ENCODE peak calls at places on chromosome 15, in seven cellular contexts. U is heart right ventricle, R is fibroblast of the aortic adventitia, A is left ventricle myocardium inferior, N is RWPE2, T is nephron progenitor cell, L is A549. S is an unnamed sample.

GRCh38 chr15:62241135-62241770 is 76.2 kb upstream of the C2CD4B start:
- DNase-seq in U (no peak), R (no peak), A (no peak), N (no peak), T (peak; percentile 49), L (peak; percentile 46), S (no peak)

GRCh38 chr15:49692514-49693090 is 71.8 kb downstream of the DTWD1 start:
- DNase-seq in U (no peak), R (no peak), A (no peak), N (no peak), T (no peak), L (no peak), S (no peak)

GRCh38 chr15:101723161-101723873 is 956 bp downstream of the TARS3 start:
- DNase-seq in U (no peak), R (peak; percentile 21), A (no peak), N (no peak), T (no peak), L (no peak), S (peak; percentile 48)

GRCh38 chr15:79957741-79958140 is 13.3 kb downstream of the BCL2A1 start:
- DNase-seq in U (no peak), R (no peak), A (no peak), N (no peak), T (no peak), L (no peak), S (no peak)

GRCh38 chr15:57919754-57920153 is 145.8 kb downstream of the ALDH1A2 start:
- DNase-seq in U (no peak), R (no peak), A (no peak), N (no peak), T (no peak), L (no peak), S (no peak)

GRCh38 chr15:45604321-45604720 is 17.1 kb downstream of the BLOC1S6 start:
- DNase-seq in U (no peak), R (no peak), A (no peak), N (no peak), T (no peak), L (no peak), S (no peak)

GRCh38 chr15:101127503-101128076 is 124.3 kb downstream of the CHSY1 start:
- DNase-seq in U (peak; percentile 86), R (peak; percentile 99), A (peak; percentile 75), N (peak; percentile 93), T (no peak), L (no peak), S (peak; percentile 61)

GRCh38 chr15:62228604-62229003 is 63.5 kb upstream of the C2CD4B start:
- DNase-seq in U (no peak), R (no peak), A (no peak), N (no peak), T (no peak), L (no peak), S (no peak)

GRCh38 chr15:31483053-31483923 is 156.7 kb downstream of the KLF13 start:
- DNase-seq in U (no peak), R (no peak), A (no peak), N (peak; percentile 54), T (peak; percentile 38), L (no peak), S (peak; percentile 76)

GRCh38 chr15:62453356-62453755 is 288.3 kb upstream of the C2CD4B start:
- DNase-seq in U (no peak), R (no peak), A (no peak), N (no peak), T (no peak), L (no peak), S (no peak)

GRCh38 chr15:97482521-97482920 is 478.0 kb upstream of the ARRDC4 start:
- DNase-seq in U (no peak), R (no peak), A (no peak), N (no peak), T (peak; percentile 31), L (no peak), S (no peak)
- TF ChIP-seq CTCF in U (no peak), R (no peak), A (peak; percentile 38), N (peak; percentile 35), T (peak; percentile 48), L (no peak), S (no peak)

GRCh38 chr15:89575146-89575655 is at the start of gene TICRR:
- DNase-seq in U (peak; percentile 98), R (peak; percentile 100), A (peak; percentile 96), N (peak; percentile 99), T (peak; percentile 94), L (peak; percentile 99), S (peak; percentile 95)
- TF ChIP-seq CTCF in U (no peak), R (no peak), A (no peak), N (no peak), T (no peak), L (no peak), S (no peak)

GRCh38 chr15:75698399-75698747 is 14.3 kb downstream of the CSPG4 start:
- DNase-seq in U (no peak), R (no peak), A (no peak), N (no peak), T (no peak), L (no peak), S (no peak)
- TF ChIP-seq CTCF in U (no peak), R (no peak), A (no peak), N (no peak), T (no peak), L (no peak), S (no peak)

DNA sequence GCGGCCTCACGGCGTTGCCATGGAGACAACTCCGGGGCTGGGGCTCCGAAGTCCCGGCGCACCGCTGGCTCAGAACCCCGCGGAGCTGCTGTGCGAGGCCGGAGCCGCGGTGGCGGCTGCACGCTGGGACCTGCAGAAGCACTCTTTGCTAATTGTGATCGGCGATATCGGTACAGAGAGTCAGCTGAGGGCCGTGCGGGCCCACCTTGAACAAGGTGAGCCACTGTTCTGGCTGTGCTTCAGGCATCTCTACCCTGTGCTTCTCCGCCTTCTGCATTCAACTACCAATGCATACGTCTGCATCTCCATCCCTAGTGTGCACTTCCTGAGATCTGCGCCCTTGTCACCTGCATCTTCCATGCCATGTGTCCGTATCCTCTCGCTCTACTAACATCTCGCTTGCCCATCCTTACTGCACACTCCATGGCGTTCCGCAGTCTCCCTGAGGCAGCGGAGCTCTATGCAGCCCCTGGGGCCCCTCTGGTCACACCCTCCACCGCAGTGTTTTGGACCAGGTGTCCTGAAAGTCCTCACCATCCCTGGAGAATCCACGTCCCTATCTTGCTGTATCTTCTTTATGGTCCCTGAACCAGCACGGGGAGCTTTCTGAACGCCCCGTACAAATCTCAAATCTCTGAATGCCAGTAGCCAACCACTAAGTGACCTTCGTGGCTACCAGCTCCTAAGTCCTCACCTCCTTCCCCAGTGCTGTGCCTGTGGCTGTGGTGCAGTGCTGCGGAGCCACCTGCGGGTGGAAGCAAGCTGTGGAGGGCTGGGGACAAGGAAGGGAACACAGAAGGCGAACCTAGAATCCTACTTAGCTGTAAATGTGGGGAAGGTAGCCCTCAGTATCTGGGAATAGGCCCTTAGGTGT is 6.2 kb upstream of the MAP1A start:
- DNase-seq in U (peak; percentile 26), R (peak; percentile 21), A (no peak), N (no peak), T (peak; percentile 25), L (peak; percentile 38), S (no peak)
- TF ChIP-seq CTCF in U (no peak), R (peak; percentile 44), A (peak; percentile 28), N (peak; percentile 47), T (no peak), L (peak; percentile 25), S (peak; percentile 22)

GRCh38 chr15:85003593-85004312 is 22.1 kb downstream of the PDE8A start:
- DNase-seq in U (no peak), R (no peak), A (no peak), N (no peak), T (no peak), L (no peak), S (no peak)

GRCh38 chr15:85002517-85002916 is 20.9 kb downstream of the PDE8A start:
- DNase-seq in U (no peak), R (no peak), A (no peak), N (no peak), T (no peak), L (no peak), S (no peak)

GRCh38 chr15:85000189-85000864 is 18.7 kb downstream of the PDE8A start:
- DNase-seq in U (no peak), R (peak; percentile 57), A (no peak), N (no peak), T (no peak), L (no peak), S (no peak)

GRCh38 chr15:85004551-85004950 is 22.9 kb downstream of the PDE8A start:
- DNase-seq in U (no peak), R (no peak), A (no peak), N (no peak), T (no peak), L (no peak), S (no peak)

DNA sequence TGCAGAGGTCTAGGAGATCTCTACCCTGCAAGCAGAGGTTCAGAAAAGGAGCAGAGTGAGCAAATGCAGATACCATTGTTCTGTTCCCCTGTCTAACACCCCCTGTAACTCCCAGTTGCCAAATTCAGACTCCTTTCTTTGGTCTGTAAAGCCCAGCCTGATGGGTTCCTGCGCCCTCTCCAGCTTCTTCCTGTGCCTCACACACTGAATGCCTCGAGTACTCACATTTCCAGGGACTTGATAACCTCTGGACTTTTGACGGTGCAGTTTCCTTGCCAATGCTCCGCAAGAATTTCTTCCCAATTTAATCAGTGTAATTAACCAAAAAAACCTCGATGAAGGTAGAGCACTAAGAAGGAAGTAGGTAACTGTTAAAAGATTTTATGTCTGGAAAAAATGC is 19.3 kb downstream of the PDE8A start:
- DNase-seq in U (no peak), R (no peak), A (no peak), N (no peak), T (no peak), L (no peak), S (no peak)
- TF ChIP-seq CTCF in U (no peak), R (no peak), A (no peak), N (no peak), T (no peak), L (no peak), S (no peak)

GRCh38 chr15:59282515-59283337 is 76.1 kb downstream of the LDHAL6B start:
- DNase-seq in U (no peak), R (no peak), A (no peak), N (no peak), T (no peak), L (no peak), S (no peak)

GRCh38 chr15:59281699-59282098 is 75.1 kb downstream of the LDHAL6B start:
- DNase-seq in U (no peak), R (no peak), A (no peak), N (no peak), T (no peak), L (no peak), S (no peak)

GRCh38 chr15:59280855-59281254 is 74.2 kb downstream of the LDHAL6B start:
- DNase-seq in U (no peak), R (no peak), A (no peak), N (no peak), T (no peak), L (no peak), S (no peak)

GRCh38 chr15:59284768-59285368 is 78.2 kb downstream of the LDHAL6B start:
- DNase-seq in U (no peak), R (no peak), A (no peak), N (no peak), T (no peak), L (no peak), S (no peak)

DNA sequence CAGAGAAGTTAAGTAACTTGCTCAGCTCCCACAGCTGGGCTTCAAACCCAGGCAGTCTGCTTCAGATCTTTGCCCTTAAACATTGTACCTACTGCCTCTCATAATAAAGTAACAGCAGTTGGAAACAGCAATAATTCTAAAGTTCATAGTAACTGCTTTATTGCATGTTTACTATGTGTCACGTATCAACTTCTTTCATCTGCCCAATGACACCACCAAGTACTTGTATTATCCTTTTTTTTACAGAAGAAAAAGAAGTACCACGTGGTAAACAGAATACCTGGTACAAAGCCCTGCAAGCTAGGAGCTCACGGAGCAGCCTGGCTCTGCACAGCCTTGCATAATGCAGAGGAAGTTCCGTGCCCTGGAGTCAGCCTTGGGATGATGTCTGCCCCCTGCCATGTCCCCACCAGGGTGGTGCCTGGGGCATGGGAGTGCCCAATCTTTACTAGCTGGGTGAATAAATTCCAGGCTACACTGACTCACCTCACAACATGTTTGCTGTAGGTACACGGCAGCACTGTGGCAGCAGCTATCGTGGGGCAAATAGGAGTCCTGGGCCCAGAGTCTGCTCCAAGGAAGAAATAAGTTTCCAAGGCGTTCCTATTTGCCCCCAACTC is 77.2 kb downstream of the LDHAL6B start:
- DNase-seq in U (no peak), R (no peak), A (no peak), N (peak; percentile 100), T (no peak), L (peak; percentile 99), S (no peak)
- TF ChIP-seq CTCF in U (no peak), R (no peak), A (no peak), N (no peak), T (no peak), L (no peak), S (no peak)

S was measured in GM10248.